ENCODE peak calls at places on chromosomes 1 and 21, in seven cellular contexts. Y is NCI-H69, F is mammary epithelial cell, S is NCI-H82, X is mesendoderm, D is cardiac fibroblast, E is iris pigment epithelial cell. K is an unnamed sample.

GRCh38 chr1:39405358-39405757 is 86.1 kb upstream of the BMP8A start:
- DNase-seq in F (no peak), D (no peak), X (no peak), Y (no peak), S (no peak), E (no peak), K (no peak)

GRCh38 chr1:184191181-184191601 is 139.7 kb downstream of the TSEN15 start:
- DNase-seq in E (peak), D (peak), S (peak), F (no peak), Y (peak), X (peak), K (no peak)

GRCh38 chr21:32403201-32403701 is 9.3 kb upstream of the EVA1C start:
- DNase-seq in S (peak), F (peak), Y (peak), E (peak), D (peak), X (peak), K (no peak)

GRCh38 chr21:27555996-27556395 is 589.1 kb upstream of the ADAMTS5 start:
- DNase-seq in E (peak), X (no peak), S (no peak), D (no peak), F (no peak), Y (no peak), K (no peak)

GRCh38 chr1:68703921-68704354 is 207.1 kb upstream of the DEPDC1 start:
- DNase-seq in X (no peak), S (no peak), Y (no peak), D (no peak), F (peak), E (no peak), K (no peak)

GRCh38 chr1:37471345-37472231 is 2.8 kb upstream of the ZC3H12A start:
- DNase-seq in F (peak), D (peak), S (no peak), E (peak), Y (peak), X (peak), K (no peak)

GRCh38 chr1:179124866-179125265 is 43.0 kb downstream of the TOR3A start:
- DNase-seq in D (no peak), E (peak), X (no peak), F (peak), S (no peak), Y (no peak), K (no peak)

GRCh38 chr1:67626495-67627235 is 58.3 kb upstream of the GADD45A start:
- DNase-seq in E (peak), X (no peak), S (no peak), F (peak), Y (peak), D (peak), K (no peak)

GRCh38 chr1:228830954-228831481 is 95.7 kb downstream of the RHOU start:
- DNase-seq in D (peak), F (peak), S (no peak), Y (no peak), X (no peak), E (peak), K (no peak)

GRCh38 chr1:188089461-188089860 is 1260.7 kb downstream of the PLA2G4A start:
- DNase-seq in S (no peak), D (peak), E (peak), Y (peak), F (no peak), X (peak), K (peak)

GRCh38 chr1:234170622-234171021 is 202.6 kb upstream of the COA6 start:
- DNase-seq in E (no peak), S (no peak), D (no peak), X (no peak), F (no peak), Y (no peak), K (no peak)